ENCODE peak calls at places on chromosomes 4 and X, in five cellular contexts. One of them, this sample, is unnamed.

GRCh38 chrX:150324035-150324728 is 38.9 kb upstream of the MAMLD1 start:
- DNase-seq in astrocyte of the cerebellum: peak
- DNase-seq in AG04450: peak
- DNase-seq in choroid plexus epithelial cell: peak
- DNase-seq in effector memory CD8-positive, alpha-beta T cell: no peak
- DNase-seq in this sample: no peak

GRCh38 chr4:6749340-6750171 is 33.0 kb upstream of the KIAA0232 start:
- DNase-seq in effector memory CD8-positive, alpha-beta T cell: no peak
- DNase-seq in choroid plexus epithelial cell: peak
- DNase-seq in astrocyte of the cerebellum: no peak
- DNase-seq in AG04450: no peak
- DNase-seq in this sample: no peak

GRCh38 chr4:37653601-37654000 is 32.6 kb downstream of the RELL1 start:
- DNase-seq in AG04450: no peak
- DNase-seq in astrocyte of the cerebellum: no peak
- DNase-seq in effector memory CD8-positive, alpha-beta T cell: no peak
- DNase-seq in choroid plexus epithelial cell: peak
- DNase-seq in this sample: no peak

GRCh38 chr4:75016472-75016871 is 83.6 kb downstream of the PARM1 start:
- DNase-seq in effector memory CD8-positive, alpha-beta T cell: no peak
- DNase-seq in astrocyte of the cerebellum: no peak
- DNase-seq in choroid plexus epithelial cell: no peak
- DNase-seq in AG04450: no peak
- DNase-seq in this sample: no peak

GRCh38 chr4:7547368-7548040 is 112.8 kb upstream of the PSAPL1 start:
- DNase-seq in astrocyte of the cerebellum: no peak
- DNase-seq in choroid plexus epithelial cell: peak
- DNase-seq in AG04450: no peak
- DNase-seq in effector memory CD8-positive, alpha-beta T cell: no peak
- DNase-seq in this sample: no peak

GRCh38 chrX:81195712-81196111 is 6.0 kb downstream of the HMGN5 start:
- DNase-seq in AG04450: no peak
- DNase-seq in effector memory CD8-positive, alpha-beta T cell: peak
- DNase-seq in astrocyte of the cerebellum: peak
- DNase-seq in choroid plexus epithelial cell: peak
- DNase-seq in this sample: peak

GRCh38 chr4:1403591-1404572 is 2.4 kb downstream of the NKX1-1 start:
- DNase-seq in choroid plexus epithelial cell: no peak
- DNase-seq in astrocyte of the cerebellum: no peak
- DNase-seq in effector memory CD8-positive, alpha-beta T cell: no peak
- DNase-seq in AG04450: no peak
- DNase-seq in this sample: no peak

GRCh38 chrX:81336455-81337144 is 134.7 kb downstream of the SH3BGRL start:
- DNase-seq in choroid plexus epithelial cell: peak
- DNase-seq in astrocyte of the cerebellum: no peak
- DNase-seq in effector memory CD8-positive, alpha-beta T cell: no peak
- DNase-seq in AG04450: no peak
- DNase-seq in this sample: no peak

GRCh38 chrX:11597479-11597878 is 68.2 kb downstream of the ARHGAP6 start:
- DNase-seq in choroid plexus epithelial cell: peak
- DNase-seq in effector memory CD8-positive, alpha-beta T cell: no peak
- DNase-seq in AG04450: no peak
- DNase-seq in astrocyte of the cerebellum: no peak
- DNase-seq in this sample: no peak

GRCh38 chr4:168536448-168536847 is 39.6 kb downstream of the PALLD start:
- DNase-seq in astrocyte of the cerebellum: no peak
- DNase-seq in choroid plexus epithelial cell: no peak
- DNase-seq in effector memory CD8-positive, alpha-beta T cell: no peak
- DNase-seq in AG04450: no peak
- DNase-seq in this sample: no peak

GRCh38 chrX:130108647-130109428 is 1.5 kb downstream of the ELF4 start:
- DNase-seq in astrocyte of the cerebellum: no peak
- DNase-seq in AG04450: no peak
- DNase-seq in effector memory CD8-positive, alpha-beta T cell: no peak
- DNase-seq in choroid plexus epithelial cell: no peak
- DNase-seq in this sample: no peak

GRCh38 chrX:153974726-153975286 is 2.3 kb downstream of the TMEM187 start:
- DNase-seq in effector memory CD8-positive, alpha-beta T cell: no peak
- DNase-seq in astrocyte of the cerebellum: no peak
- DNase-seq in choroid plexus epithelial cell: no peak
- DNase-seq in AG04450: no peak
- DNase-seq in this sample: no peak

GRCh38 chrX:113551919-113552318 is 711.3 kb upstream of the AMOT start:
- DNase-seq in choroid plexus epithelial cell: no peak
- DNase-seq in astrocyte of the cerebellum: no peak
- DNase-seq in effector memory CD8-positive, alpha-beta T cell: no peak
- DNase-seq in AG04450: no peak
- DNase-seq in this sample: no peak

GRCh38 chrX:24245201-24245600 is 68.7 kb downstream of the SUPT20HL2 start:
- DNase-seq in astrocyte of the cerebellum: peak
- DNase-seq in AG04450: no peak
- DNase-seq in choroid plexus epithelial cell: peak
- DNase-seq in effector memory CD8-positive, alpha-beta T cell: no peak
- DNase-seq in this sample: no peak

GRCh38 chrX:47232803-47233332 is at the start of gene USP11:
- DNase-seq in choroid plexus epithelial cell: peak
- DNase-seq in effector memory CD8-positive, alpha-beta T cell: peak
- DNase-seq in astrocyte of the cerebellum: peak
- DNase-seq in AG04450: no peak
- DNase-seq in this sample: peak

GRCh38 chr4:48178931-48179330 is 44.9 kb upstream of the TXK start:
- DNase-seq in astrocyte of the cerebellum: no peak
- DNase-seq in choroid plexus epithelial cell: no peak
- DNase-seq in effector memory CD8-positive, alpha-beta T cell: no peak
- DNase-seq in AG04450: no peak
- DNase-seq in this sample: no peak

GRCh38 chr4:149987330-149987751 is 90.9 kb upstream of the DCLK2 start:
- DNase-seq in effector memory CD8-positive, alpha-beta T cell: no peak
- DNase-seq in astrocyte of the cerebellum: no peak
- DNase-seq in choroid plexus epithelial cell: peak
- DNase-seq in AG04450: no peak
- DNase-seq in this sample: no peak

GRCh38 chr4:169971456-169972015 is 54.7 kb downstream of the MFAP3L start:
- DNase-seq in effector memory CD8-positive, alpha-beta T cell: no peak
- DNase-seq in AG04450: no peak
- DNase-seq in astrocyte of the cerebellum: no peak
- DNase-seq in choroid plexus epithelial cell: no peak
- DNase-seq in this sample: no peak

GRCh38 chr4:137471895-137472294 is 60.4 kb downstream of the PCDH18 start:
- DNase-seq in effector memory CD8-positive, alpha-beta T cell: no peak
- DNase-seq in AG04450: no peak
- DNase-seq in astrocyte of the cerebellum: no peak
- DNase-seq in choroid plexus epithelial cell: no peak
- DNase-seq in this sample: no peak

GRCh38 chr4:160180206-160180605 is 1077.3 kb downstream of the RAPGEF2 start:
- DNase-seq in choroid plexus epithelial cell: peak
- DNase-seq in effector memory CD8-positive, alpha-beta T cell: no peak
- DNase-seq in astrocyte of the cerebellum: peak
- DNase-seq in AG04450: no peak
- DNase-seq in this sample: no peak

GRCh38 chrX:47172549-47172948 is 21.1 kb upstream of the UBA1 start:
- DNase-seq in choroid plexus epithelial cell: no peak
- DNase-seq in effector memory CD8-positive, alpha-beta T cell: no peak
- DNase-seq in AG04450: no peak
- DNase-seq in astrocyte of the cerebellum: no peak
- DNase-seq in this sample: no peak

GRCh38 chrX:129718701-129719100 is 20.1 kb upstream of the XPNPEP2 start:
- DNase-seq in choroid plexus epithelial cell: no peak
- DNase-seq in AG04450: no peak
- DNase-seq in astrocyte of the cerebellum: no peak
- DNase-seq in effector memory CD8-positive, alpha-beta T cell: no peak
- DNase-seq in this sample: no peak

GRCh38 chr4:19025031-19025430 is 1003.5 kb upstream of the LCORL start:
- DNase-seq in effector memory CD8-positive, alpha-beta T cell: no peak
- DNase-seq in AG04450: no peak
- DNase-seq in astrocyte of the cerebellum: no peak
- DNase-seq in choroid plexus epithelial cell: peak
- DNase-seq in this sample: no peak

GRCh38 chr4:70681730-70682129 is 6.6 kb upstream of the UTP3 start:
- DNase-seq in AG04450: no peak
- DNase-seq in effector memory CD8-positive, alpha-beta T cell: no peak
- DNase-seq in choroid plexus epithelial cell: no peak
- DNase-seq in astrocyte of the cerebellum: no peak
- DNase-seq in this sample: no peak

GRCh38 chr4:78566834-78567501 is 15.4 kb downstream of the ANXA3 start:
- DNase-seq in choroid plexus epithelial cell: no peak
- DNase-seq in astrocyte of the cerebellum: no peak
- DNase-seq in effector memory CD8-positive, alpha-beta T cell: no peak
- DNase-seq in AG04450: no peak
- DNase-seq in this sample: no peak

GRCh38 chrX:96102997-96103396 is 581.6 kb upstream of the DIAPH2 start:
- DNase-seq in choroid plexus epithelial cell: no peak
- DNase-seq in astrocyte of the cerebellum: no peak
- DNase-seq in effector memory CD8-positive, alpha-beta T cell: no peak
- DNase-seq in AG04450: no peak
- DNase-seq in this sample: no peak

GRCh38 chr4:85928775-85929585 is 430.9 kb downstream of the MAPK10 start:
- DNase-seq in effector memory CD8-positive, alpha-beta T cell: no peak
- DNase-seq in AG04450: no peak
- DNase-seq in choroid plexus epithelial cell: peak
- DNase-seq in astrocyte of the cerebellum: no peak
- DNase-seq in this sample: no peak

GRCh38 chrX:68084765-68085164 is 348.5 kb downstream of the OPHN1 start:
- DNase-seq in choroid plexus epithelial cell: peak
- DNase-seq in AG04450: peak
- DNase-seq in astrocyte of the cerebellum: no peak
- DNase-seq in effector memory CD8-positive, alpha-beta T cell: no peak
- DNase-seq in this sample: no peak

GRCh38 chrX:124211312-124211942 is 121.0 kb upstream of the TEX13D start:
- DNase-seq in effector memory CD8-positive, alpha-beta T cell: peak
- DNase-seq in AG04450: no peak
- DNase-seq in astrocyte of the cerebellum: no peak
- DNase-seq in choroid plexus epithelial cell: peak
- DNase-seq in this sample: no peak

GRCh38 chrX:151153086-151153485 is 23.3 kb upstream of the GPR50 start:
- DNase-seq in astrocyte of the cerebellum: no peak
- DNase-seq in AG04450: no peak
- DNase-seq in effector memory CD8-positive, alpha-beta T cell: no peak
- DNase-seq in choroid plexus epithelial cell: peak
- DNase-seq in this sample: no peak

GRCh38 chr4:166078956-166079355 is 205.9 kb downstream of the TLL1 start:
- DNase-seq in astrocyte of the cerebellum: peak
- DNase-seq in effector memory CD8-positive, alpha-beta T cell: no peak
- DNase-seq in choroid plexus epithelial cell: peak
- DNase-seq in AG04450: no peak
- DNase-seq in this sample: no peak

GRCh38 chrX:19731307-19731706 is 156.1 kb downstream of the SH3KBP1 start:
- DNase-seq in astrocyte of the cerebellum: no peak
- DNase-seq in choroid plexus epithelial cell: no peak
- DNase-seq in AG04450: no peak
- DNase-seq in effector memory CD8-positive, alpha-beta T cell: no peak
- DNase-seq in this sample: no peak